ENCODE peak calls at places on chromosomes 7 and 10, in five cellular contexts. One of them, this sample, is unnamed.

GRCh38 chr10:16856567-16856966 is 39.3 kb upstream of the RSU1 start:
- DNase-seq in IMR-90: no peak
- DNase-seq in lung: no peak
- DNase-seq in cardiac muscle cell: no peak
- DNase-seq in fibroblast of lung: peak; percentile 82
- DNase-seq in this sample: no peak

GRCh38 chr7:2445047-2445446 is 31.2 kb downstream of the GRIFIN start:
- DNase-seq in IMR-90: no peak
- DNase-seq in lung: no peak
- DNase-seq in cardiac muscle cell: no peak
- DNase-seq in fibroblast of lung: peak; percentile 39
- DNase-seq in this sample: no peak

GRCh38 chr10:10320981-10321380 is 696.7 kb upstream of the CELF2 start:
- DNase-seq in IMR-90: peak; percentile 71
- DNase-seq in lung: no peak
- DNase-seq in cardiac muscle cell: no peak
- DNase-seq in fibroblast of lung: peak; percentile 74
- DNase-seq in this sample: no peak

GRCh38 chr7:107232568-107233090 is 63.8 kb downstream of the HBP1 start:
- DNase-seq in IMR-90: peak; percentile 62
- DNase-seq in lung: no peak
- DNase-seq in cardiac muscle cell: no peak
- DNase-seq in fibroblast of lung: peak; percentile 92
- DNase-seq in this sample: no peak

GRCh38 chr7:47375121-47375551 is 206.8 kb downstream of the TNS3 start:
- DNase-seq in IMR-90: peak; percentile 76
- DNase-seq in lung: no peak
- DNase-seq in cardiac muscle cell: no peak
- DNase-seq in fibroblast of lung: peak; percentile 84
- DNase-seq in this sample: no peak

GRCh38 chr7:100506356-100506930 is 22.7 kb downstream of the NYAP1 start:
- DNase-seq in IMR-90: no peak
- DNase-seq in lung: no peak
- DNase-seq in cardiac muscle cell: no peak
- DNase-seq in fibroblast of lung: no peak
- DNase-seq in this sample: no peak

GRCh38 chr10:49363309-49364031 is 32.4 kb downstream of the DRGX start:
- DNase-seq in IMR-90: no peak
- DNase-seq in lung: peak; percentile 18
- DNase-seq in cardiac muscle cell: no peak
- DNase-seq in fibroblast of lung: no peak
- DNase-seq in this sample: no peak

GRCh38 chr7:12569673-12570072 is 847 bp upstream of the SCIN start:
- DNase-seq in IMR-90: no peak
- DNase-seq in lung: no peak
- DNase-seq in cardiac muscle cell: no peak
- DNase-seq in fibroblast of lung: no peak
- DNase-seq in this sample: no peak

GRCh38 chr7:143408686-143409551 is at the start of gene EPHA1:
- DNase-seq in IMR-90: no peak
- DNase-seq in lung: peak; percentile 66
- DNase-seq in cardiac muscle cell: no peak
- DNase-seq in fibroblast of lung: no peak
- DNase-seq in this sample: peak; percentile 86

GRCh38 chr10:110610308-110610774 is 33.8 kb upstream of the RBM20 start:
- DNase-seq in IMR-90: peak; percentile 49
- DNase-seq in lung: no peak
- DNase-seq in cardiac muscle cell: peak; percentile 72
- DNase-seq in fibroblast of lung: peak; percentile 30
- DNase-seq in this sample: no peak

GRCh38 chr10:47165711-47166404 is 134.1 kb upstream of the GDF10 start:
- DNase-seq in IMR-90: peak; percentile 80
- DNase-seq in lung: peak; percentile 40
- DNase-seq in cardiac muscle cell: no peak
- DNase-seq in fibroblast of lung: peak; percentile 53
- DNase-seq in this sample: peak; percentile 58

GRCh38 chr10:125160856-125161569 is 650 bp upstream of the CTBP2 start:
- DNase-seq in IMR-90: peak; percentile 85
- DNase-seq in lung: peak; percentile 73
- DNase-seq in cardiac muscle cell: peak; percentile 95
- DNase-seq in fibroblast of lung: peak; percentile 89
- DNase-seq in this sample: peak; percentile 91

GRCh38 chr10:76456190-76456589 is 1024.8 kb downstream of the LRMDA start:
- DNase-seq in IMR-90: no peak
- DNase-seq in lung: no peak
- DNase-seq in cardiac muscle cell: no peak
- DNase-seq in fibroblast of lung: peak; percentile 27
- DNase-seq in this sample: no peak

GRCh38 chr7:6614941-6615737 is at the start of gene ZNF853:
- DNase-seq in IMR-90: no peak
- DNase-seq in lung: no peak
- DNase-seq in cardiac muscle cell: peak; percentile 80
- DNase-seq in fibroblast of lung: peak; percentile 6
- DNase-seq in this sample: peak; percentile 28

GRCh38 chr10:68296833-68297232 is 35.0 kb upstream of the HNRNPH3 start:
- DNase-seq in IMR-90: no peak
- DNase-seq in lung: no peak
- DNase-seq in cardiac muscle cell: no peak
- DNase-seq in fibroblast of lung: no peak
- DNase-seq in this sample: no peak

GRCh38 chr7:55020481-55020871 is 1.7 kb downstream of the EGFR start:
- DNase-seq in IMR-90: peak; percentile 60
- DNase-seq in lung: peak; percentile 71
- DNase-seq in cardiac muscle cell: no peak
- DNase-seq in fibroblast of lung: peak; percentile 72
- DNase-seq in this sample: peak; percentile 70

GRCh38 chr7:121500659-121501058 is 104.6 kb upstream of the FAM3C start:
- DNase-seq in IMR-90: no peak
- DNase-seq in lung: no peak
- DNase-seq in cardiac muscle cell: no peak
- DNase-seq in fibroblast of lung: peak; percentile 16
- DNase-seq in this sample: no peak

GRCh38 chr10:127196227-127196954 is at the start of gene INSYN2A:
- DNase-seq in IMR-90: peak; percentile 44
- DNase-seq in lung: no peak
- DNase-seq in cardiac muscle cell: peak; percentile 47
- DNase-seq in fibroblast of lung: peak; percentile 65
- DNase-seq in this sample: no peak

GRCh38 chr10:103598654-103599115 is 105.2 kb downstream of the NEURL1 start:
- DNase-seq in IMR-90: peak; percentile 82
- DNase-seq in lung: peak; percentile 51
- DNase-seq in cardiac muscle cell: peak; percentile 51
- DNase-seq in fibroblast of lung: peak; percentile 53
- DNase-seq in this sample: peak; percentile 45

GRCh38 chr10:84329986-84330651 is 1.7 kb downstream of the CCSER2 start:
- DNase-seq in IMR-90: no peak
- DNase-seq in lung: no peak
- DNase-seq in cardiac muscle cell: no peak
- DNase-seq in fibroblast of lung: no peak
- DNase-seq in this sample: no peak

GRCh38 chr10:31808258-31809218 is 120.1 kb downstream of the ARHGAP12 start:
- DNase-seq in IMR-90: peak; percentile 80
- DNase-seq in lung: no peak
- DNase-seq in cardiac muscle cell: peak; percentile 44
- DNase-seq in fibroblast of lung: peak; percentile 70
- DNase-seq in this sample: no peak

GRCh38 chr7:6444516-6445269 is 3.1 kb downstream of the DAGLB start:
- DNase-seq in IMR-90: peak; percentile 60
- DNase-seq in lung: no peak
- DNase-seq in cardiac muscle cell: no peak
- DNase-seq in fibroblast of lung: peak; percentile 71
- DNase-seq in this sample: no peak

GRCh38 chr7:142356166-142356565 is 98.3 kb upstream of the PRSS58 start:
- DNase-seq in IMR-90: no peak
- DNase-seq in lung: no peak
- DNase-seq in cardiac muscle cell: no peak
- DNase-seq in fibroblast of lung: no peak
- DNase-seq in this sample: no peak

GRCh38 chr10:44733743-44734488 is 177.2 kb upstream of the TMEM72 start:
- DNase-seq in IMR-90: no peak
- DNase-seq in lung: no peak
- DNase-seq in cardiac muscle cell: no peak
- DNase-seq in fibroblast of lung: peak; percentile 50
- DNase-seq in this sample: peak; percentile 36

GRCh38 chr7:90952649-90952991 is 311.6 kb upstream of the FZD1 start:
- DNase-seq in IMR-90: no peak
- DNase-seq in lung: no peak
- DNase-seq in cardiac muscle cell: no peak
- DNase-seq in fibroblast of lung: peak; percentile 23
- DNase-seq in this sample: no peak

GRCh38 chr7:771241-772004 is 44.3 kb upstream of the PRKAR1B start:
- DNase-seq in IMR-90: peak; percentile 31
- DNase-seq in lung: peak; percentile 44
- DNase-seq in cardiac muscle cell: peak; percentile 77
- DNase-seq in fibroblast of lung: no peak
- DNase-seq in this sample: peak; percentile 93

GRCh38 chr7:33459340-33459751 is 330.0 kb downstream of the BBS9 start:
- DNase-seq in IMR-90: peak; percentile 66
- DNase-seq in lung: no peak
- DNase-seq in cardiac muscle cell: peak; percentile 69
- DNase-seq in fibroblast of lung: peak; percentile 55
- DNase-seq in this sample: no peak

GRCh38 chr10:113244750-113245149 is 294.7 kb downstream of the TCF7L2 start:
- DNase-seq in IMR-90: no peak
- DNase-seq in lung: no peak
- DNase-seq in cardiac muscle cell: no peak
- DNase-seq in fibroblast of lung: no peak
- DNase-seq in this sample: no peak

GRCh38 chr7:124720195-124720594 is 45.4 kb downstream of the GPR37 start:
- DNase-seq in IMR-90: peak; percentile 92
- DNase-seq in lung: no peak
- DNase-seq in cardiac muscle cell: no peak
- DNase-seq in fibroblast of lung: peak; percentile 60
- DNase-seq in this sample: no peak

GRCh38 chr10:124394583-124394982 is 24.1 kb downstream of the OAT start:
- DNase-seq in IMR-90: no peak
- DNase-seq in lung: no peak
- DNase-seq in cardiac muscle cell: no peak
- DNase-seq in fibroblast of lung: no peak
- DNase-seq in this sample: no peak

GRCh38 chr7:132251327-132251659 is 325.0 kb downstream of the PLXNA4 start:
- DNase-seq in IMR-90: no peak
- DNase-seq in lung: peak; percentile 85
- DNase-seq in cardiac muscle cell: no peak
- DNase-seq in fibroblast of lung: peak; percentile 13
- DNase-seq in this sample: peak; percentile 95

DNA sequence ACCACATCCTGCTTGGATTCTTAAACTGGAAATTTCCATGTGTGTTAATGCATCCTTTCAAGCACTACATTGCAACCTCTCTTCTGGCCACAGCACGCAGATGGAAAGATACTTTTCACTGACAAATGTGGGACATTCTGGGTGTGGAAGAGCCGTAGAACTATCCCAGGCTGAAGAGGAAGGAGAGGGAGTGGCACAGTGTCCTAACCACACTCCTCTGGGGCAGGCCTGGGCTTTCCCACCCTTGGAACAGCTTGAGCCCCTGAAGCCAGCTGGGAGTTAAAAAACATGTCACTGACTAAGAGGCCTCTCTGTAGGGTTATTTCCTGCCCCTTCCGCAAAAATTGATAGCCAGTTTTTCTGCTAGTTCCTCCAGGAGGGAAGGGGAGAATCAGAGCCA is 34.0 kb upstream of the DNMBP start:
- DNase-seq in IMR-90: peak; percentile 40
- DNase-seq in lung: no peak
- DNase-seq in cardiac muscle cell: no peak
- DNase-seq in fibroblast of lung: peak; percentile 30
- DNase-seq in this sample: no peak
- H3K27ac ChIP-seq in IMR-90: peak overlapping the region; percentile 54
- H3K27ac ChIP-seq in lung: peak overlapping the region; percentile 17
- H3K27ac ChIP-seq in cardiac muscle cell: no peak overlapping the region
- H3K27ac ChIP-seq in fibroblast of lung: peak overlapping the region; percentile 63
- H3K27ac ChIP-seq in this sample: peak overlapping the region; percentile 17

DNA sequence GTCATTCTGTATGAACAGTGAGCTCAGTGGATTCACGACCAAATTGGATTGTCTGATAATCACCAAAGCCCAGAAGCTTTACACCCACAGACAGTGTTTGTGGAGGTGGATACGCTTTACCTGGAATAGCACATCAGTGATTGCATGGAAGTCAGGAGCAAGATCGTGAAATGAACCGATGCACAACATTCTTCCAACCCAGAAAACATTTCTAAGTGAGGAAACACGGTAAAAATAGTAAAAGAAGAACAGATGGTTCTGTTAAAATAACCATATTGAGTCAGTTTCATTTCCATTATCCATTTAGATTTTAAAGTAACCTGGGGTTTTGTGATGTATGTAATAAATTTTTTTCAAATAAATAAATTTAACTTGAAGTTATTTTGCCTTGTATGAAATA is 478.1 kb upstream of the PFKP start:
- DNase-seq in IMR-90: no peak
- DNase-seq in lung: no peak
- DNase-seq in cardiac muscle cell: no peak
- DNase-seq in fibroblast of lung: no peak
- DNase-seq in this sample: no peak
- H3K4me3 ChIP-seq in IMR-90: no peak overlapping the region
- H3K4me3 ChIP-seq in lung: no peak overlapping the region
- H3K4me3 ChIP-seq in cardiac muscle cell: no peak overlapping the region
- H3K4me3 ChIP-seq in fibroblast of lung: no peak overlapping the region
- H3K4me3 ChIP-seq in this sample: no peak overlapping the region

DNA sequence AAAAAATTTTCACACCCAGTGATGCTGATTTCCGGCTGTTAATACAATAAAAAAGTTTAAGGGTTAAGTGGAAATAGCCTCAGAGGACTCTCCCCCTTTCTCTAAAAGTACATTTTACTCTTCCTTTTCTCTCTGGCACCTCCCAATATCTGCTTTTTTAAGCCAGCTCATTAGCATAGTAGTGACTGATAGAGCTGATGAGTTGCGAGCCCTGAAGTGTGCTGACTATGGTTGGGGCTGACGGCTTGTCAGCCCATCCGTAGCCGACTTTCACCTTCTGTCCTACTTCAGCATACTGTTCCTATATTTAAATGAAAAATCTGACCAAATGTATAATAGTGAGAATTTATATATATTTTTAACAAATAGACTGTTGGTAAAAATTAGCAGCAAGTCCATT is 80.0 kb downstream of the SHH start:
- DNase-seq in IMR-90: no peak
- DNase-seq in lung: no peak
- DNase-seq in cardiac muscle cell: no peak
- DNase-seq in fibroblast of lung: no peak
- DNase-seq in this sample: no peak
- H3K36me3 ChIP-seq in IMR-90: peaks cover 11% of the 10 kb centered on the region
- H3K36me3 ChIP-seq in lung: peaks cover 3% of the 10 kb centered on the region
- H3K36me3 ChIP-seq in cardiac muscle cell: no peaks in the 10 kb centered on the region
- H3K36me3 ChIP-seq in fibroblast of lung: peaks cover 2% of the 10 kb centered on the region
- H3K36me3 ChIP-seq in this sample: no peaks in the 10 kb centered on the region

GRCh38 chr7:53326634-53327033 is 291.2 kb downstream of the POM121L12 start:
- DNase-seq in IMR-90: no peak
- DNase-seq in lung: no peak
- DNase-seq in cardiac muscle cell: no peak
- DNase-seq in fibroblast of lung: no peak
- DNase-seq in this sample: no peak

DNA sequence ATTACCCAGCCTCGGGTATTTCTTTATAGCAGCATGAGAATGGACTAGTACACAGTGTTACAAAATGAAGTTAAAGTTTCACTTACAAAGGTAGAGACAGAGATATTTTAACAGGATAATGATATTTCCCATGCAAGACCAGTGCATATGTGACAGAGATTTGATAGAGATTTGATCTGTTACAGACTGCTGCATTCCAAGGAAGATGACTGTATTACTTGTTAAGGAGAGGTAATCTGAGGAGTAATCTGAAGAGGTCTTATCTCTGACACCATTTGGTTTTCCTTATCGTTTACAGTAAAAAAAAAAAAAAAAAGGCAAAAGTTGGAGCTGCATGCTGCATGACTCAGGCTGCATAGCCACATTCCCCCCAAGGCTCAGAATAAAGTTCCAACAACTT is 289.6 kb downstream of the POM121L12 start:
- DNase-seq in IMR-90: no peak
- DNase-seq in lung: no peak
- DNase-seq in cardiac muscle cell: no peak
- DNase-seq in fibroblast of lung: peak; percentile 44
- DNase-seq in this sample: no peak
- H3K27ac ChIP-seq in IMR-90: no peak overlapping the region
- H3K27ac ChIP-seq in lung: no peak overlapping the region
- H3K27ac ChIP-seq in cardiac muscle cell: no peak overlapping the region
- H3K27ac ChIP-seq in fibroblast of lung: no peak overlapping the region
- H3K27ac ChIP-seq in this sample: no peak overlapping the region

This sample was measured in pancreas.